ENCODE peak calls at places on chromosomes 3 and 15, in four cellular contexts. One of them, this sample, is unnamed.

GRCh38 chr3:186476044-186476468 is 68.1 kb downstream of the CRYGS start:
- DNase-seq in tibial nerve: no peak
- DNase-seq in gastrocnemius medialis: no peak
- DNase-seq in K562: no peak
- DNase-seq in this sample: no peak

GRCh38 chr3:107710851-107711250 is 188.1 kb downstream of the BBX start:
- DNase-seq in tibial nerve: no peak
- DNase-seq in gastrocnemius medialis: peak; percentile 88
- DNase-seq in K562: peak; percentile 4
- DNase-seq in this sample: peak; percentile 68

GRCh38 chr3:129560269-129560787 is 17.4 kb downstream of the H1-8 start:
- DNase-seq in tibial nerve: no peak
- DNase-seq in gastrocnemius medialis: no peak
- DNase-seq in K562: peak; percentile 37
- DNase-seq in this sample: peak; percentile 70

GRCh38 chr3:128800241-128801187 is 74.5 kb downstream of the RAB7A start:
- DNase-seq in tibial nerve: no peak
- DNase-seq in gastrocnemius medialis: peak; percentile 91
- DNase-seq in K562: no peak
- DNase-seq in this sample: no peak

GRCh38 chr3:11569156-11569741 is 74.5 kb downstream of the VGLL4 start:
- DNase-seq in tibial nerve: no peak
- DNase-seq in gastrocnemius medialis: no peak
- DNase-seq in K562: no peak
- DNase-seq in this sample: no peak

GRCh38 chr3:184261270-184262165 is at the start of gene CAMK2N2:
- DNase-seq in tibial nerve: no peak
- DNase-seq in gastrocnemius medialis: no peak
- DNase-seq in K562: peak; percentile 92
- DNase-seq in this sample: peak; percentile 92

GRCh38 chr3:139745831-139746230 is 68.1 kb upstream of the NMNAT3 start:
- DNase-seq in tibial nerve: no peak
- DNase-seq in gastrocnemius medialis: no peak
- DNase-seq in K562: no peak
- DNase-seq in this sample: no peak

GRCh38 chr15:50244959-50245624 is 20.4 kb downstream of the HDC start:
- DNase-seq in tibial nerve: no peak
- DNase-seq in gastrocnemius medialis: no peak
- DNase-seq in K562: no peak
- DNase-seq in this sample: no peak

GRCh38 chr15:59008086-59008485 is 20.6 kb downstream of the RNF111 start:
- DNase-seq in tibial nerve: no peak
- DNase-seq in gastrocnemius medialis: no peak
- DNase-seq in K562: no peak
- DNase-seq in this sample: no peak

GRCh38 chr3:12838179-12838965 is 3.0 kb downstream of the RPL32 start:
- DNase-seq in tibial nerve: no peak
- DNase-seq in gastrocnemius medialis: no peak
- DNase-seq in K562: no peak
- DNase-seq in this sample: no peak

GRCh38 chr3:108588616-108589015 is 622 bp downstream of the CIP2A start:
- DNase-seq in tibial nerve: no peak
- DNase-seq in gastrocnemius medialis: no peak
- DNase-seq in K562: no peak
- DNase-seq in this sample: no peak

GRCh38 chr15:69380100-69380725 is 33.9 kb upstream of the KIF23 start:
- DNase-seq in tibial nerve: no peak
- DNase-seq in gastrocnemius medialis: no peak
- DNase-seq in K562: peak; percentile 39
- DNase-seq in this sample: no peak

GRCh38 chr3:115713247-115713646 is 89.9 kb downstream of the GAP43 start:
- DNase-seq in tibial nerve: no peak
- DNase-seq in gastrocnemius medialis: no peak
- DNase-seq in K562: no peak
- DNase-seq in this sample: peak; percentile 70

GRCh38 chr3:164533275-164533674 is 545.0 kb downstream of the SI start:
- DNase-seq in tibial nerve: no peak
- DNase-seq in gastrocnemius medialis: no peak
- DNase-seq in K562: no peak
- DNase-seq in this sample: no peak

GRCh38 chr3:190101320-190102117 is 19.2 kb downstream of the P3H2 start:
- DNase-seq in tibial nerve: no peak
- DNase-seq in gastrocnemius medialis: no peak
- DNase-seq in K562: no peak
- DNase-seq in this sample: no peak

GRCh38 chr3:60402951-60403350 is 848.3 kb downstream of the FHIT start:
- DNase-seq in tibial nerve: no peak
- DNase-seq in gastrocnemius medialis: no peak
- DNase-seq in K562: no peak
- DNase-seq in this sample: no peak

GRCh38 chr3:176513604-176514003 is 683.7 kb downstream of the TBL1XR1 start:
- DNase-seq in tibial nerve: no peak
- DNase-seq in gastrocnemius medialis: no peak
- DNase-seq in K562: no peak
- DNase-seq in this sample: no peak

GRCh38 chr3:52244061-52244628 is 1.4 kb upstream of the PPM1M start:
- DNase-seq in tibial nerve: no peak
- DNase-seq in gastrocnemius medialis: peak; percentile 33
- DNase-seq in K562: no peak
- DNase-seq in this sample: peak; percentile 73

GRCh38 chr3:37400355-37400754 is 226.0 kb upstream of the LRRFIP2 start:
- DNase-seq in tibial nerve: no peak
- DNase-seq in gastrocnemius medialis: no peak
- DNase-seq in K562: no peak
- DNase-seq in this sample: no peak

GRCh38 chr15:43268111-43269105 is 1.7 kb upstream of the TGM5 start:
- DNase-seq in tibial nerve: no peak
- DNase-seq in gastrocnemius medialis: no peak
- DNase-seq in K562: no peak
- DNase-seq in this sample: no peak

GRCh38 chr3:130825762-130826297 is 68.1 kb upstream of the ATP2C1 start:
- DNase-seq in tibial nerve: no peak
- DNase-seq in gastrocnemius medialis: no peak
- DNase-seq in K562: no peak
- DNase-seq in this sample: no peak

GRCh38 chr15:94206463-94207167 is 24.7 kb upstream of the MCTP2 start:
- DNase-seq in tibial nerve: no peak
- DNase-seq in gastrocnemius medialis: no peak
- DNase-seq in K562: no peak
- DNase-seq in this sample: no peak

GRCh38 chr3:177615015-177615414 is 417.7 kb upstream of the TBL1XR1 start:
- DNase-seq in tibial nerve: peak; percentile 73
- DNase-seq in gastrocnemius medialis: peak; percentile 52
- DNase-seq in K562: peak; percentile 34
- DNase-seq in this sample: no peak

GRCh38 chr3:51955175-51955892 is at the start of gene GPR62:
- DNase-seq in tibial nerve: no peak
- DNase-seq in gastrocnemius medialis: peak; percentile 69
- DNase-seq in K562: no peak
- DNase-seq in this sample: peak; percentile 70

GRCh38 chr3:32226875-32227500 is 11.5 kb upstream of the CMTM8 start:
- DNase-seq in tibial nerve: no peak
- DNase-seq in gastrocnemius medialis: no peak
- DNase-seq in K562: no peak
- DNase-seq in this sample: no peak

GRCh38 chr15:35379972-35380371 is 166.0 kb downstream of the DPH6 start:
- DNase-seq in tibial nerve: no peak
- DNase-seq in gastrocnemius medialis: no peak
- DNase-seq in K562: no peak
- DNase-seq in this sample: no peak

GRCh38 chr3:62134061-62134496 is 239.3 kb downstream of the FEZF2 start:
- DNase-seq in tibial nerve: no peak
- DNase-seq in gastrocnemius medialis: peak; percentile 83
- DNase-seq in K562: no peak
- DNase-seq in this sample: no peak

GRCh38 chr15:76060098-76060989 is 559 bp downstream of the TMEM266 start:
- DNase-seq in tibial nerve: no peak
- DNase-seq in gastrocnemius medialis: no peak
- DNase-seq in K562: no peak
- DNase-seq in this sample: no peak

GRCh38 chr15:43510230-43511011 is 7.0 kb upstream of the MAP1A start:
- DNase-seq in tibial nerve: peak; percentile 97
- DNase-seq in gastrocnemius medialis: peak; percentile 97
- DNase-seq in K562: peak; percentile 97
- DNase-seq in this sample: peak; percentile 99

GRCh38 chr15:58002338-58003126 is 63.0 kb downstream of the ALDH1A2 start:
- DNase-seq in tibial nerve: no peak
- DNase-seq in gastrocnemius medialis: no peak
- DNase-seq in K562: no peak
- DNase-seq in this sample: no peak

GRCh38 chr3:139534992-139535879 is 4.3 kb downstream of the RBP1 start:
- DNase-seq in tibial nerve: no peak
- DNase-seq in gastrocnemius medialis: no peak
- DNase-seq in K562: peak; percentile 60
- DNase-seq in this sample: no peak

GRCh38 chr3:132448211-132448961 is 31.1 kb downstream of the DNAJC13 start:
- DNase-seq in tibial nerve: peak; percentile 23
- DNase-seq in gastrocnemius medialis: peak; percentile 19
- DNase-seq in K562: no peak
- DNase-seq in this sample: no peak

GRCh38 chr3:122245513-122246174 is 62.2 kb downstream of the CASR start:
- DNase-seq in tibial nerve: no peak
- DNase-seq in gastrocnemius medialis: no peak
- DNase-seq in K562: peak; percentile 9
- DNase-seq in this sample: no peak

GRCh38 chr15:34341922-34342736 is 807 bp downstream of the NOP10 start:
- DNase-seq in tibial nerve: no peak
- DNase-seq in gastrocnemius medialis: no peak
- DNase-seq in K562: no peak
- DNase-seq in this sample: no peak

GRCh38 chr15:39391230-39391629 is 189.6 kb upstream of the THBS1 start:
- DNase-seq in tibial nerve: no peak
- DNase-seq in gastrocnemius medialis: peak; percentile 49
- DNase-seq in K562: no peak
- DNase-seq in this sample: peak; percentile 45

GRCh38 chr3:22660076-22660475 is 543.1 kb upstream of the UBE2E2 start:
- DNase-seq in tibial nerve: no peak
- DNase-seq in gastrocnemius medialis: no peak
- DNase-seq in K562: no peak
- DNase-seq in this sample: no peak

GRCh38 chr3:71101014-71101413 is 482.5 kb downstream of the FOXP1 start:
- DNase-seq in tibial nerve: no peak
- DNase-seq in gastrocnemius medialis: no peak
- DNase-seq in K562: no peak
- DNase-seq in this sample: no peak

GRCh38 chr3:98329392-98330124 is 24.1 kb upstream of the OR5K4 start:
- DNase-seq in tibial nerve: no peak
- DNase-seq in gastrocnemius medialis: no peak
- DNase-seq in K562: peak; percentile 11
- DNase-seq in this sample: no peak

GRCh38 chr15:42081463-42081830 is 12.9 kb downstream of the PLA2G4D start:
- DNase-seq in tibial nerve: no peak
- DNase-seq in gastrocnemius medialis: no peak
- DNase-seq in K562: no peak
- DNase-seq in this sample: peak; percentile 32
- H3K4me1 ChIP-seq in tibial nerve: peaks cover 6% of the 10 kb centered on the region
- H3K4me1 ChIP-seq in gastrocnemius medialis: no peaks in the 10 kb centered on the region
- H3K4me1 ChIP-seq in K562: peaks cover 23% of the 10 kb centered on the region
- H3K4me1 ChIP-seq in this sample: peaks cover 13% of the 10 kb centered on the region

GRCh38 chr15:79918278-79918677 is 21.5 kb upstream of the MTHFS start:
- DNase-seq in tibial nerve: no peak
- DNase-seq in gastrocnemius medialis: no peak
- DNase-seq in K562: no peak
- DNase-seq in this sample: no peak
- TF ChIP-seq CTCF in tibial nerve: no peak
- TF ChIP-seq CTCF in gastrocnemius medialis: no peak
- TF ChIP-seq CTCF in K562: no peak
- TF ChIP-seq CTCF in this sample: no peak

GRCh38 chr3:195809291-195809785 is 2.4 kb downstream of the MUC4 start:
- DNase-seq in tibial nerve: no peak
- DNase-seq in gastrocnemius medialis: no peak
- DNase-seq in K562: peak; percentile 48
- DNase-seq in this sample: no peak

GRCh38 chr3:195810455-195810845 is 1.3 kb downstream of the MUC4 start:
- DNase-seq in tibial nerve: no peak
- DNase-seq in gastrocnemius medialis: no peak
- DNase-seq in K562: no peak
- DNase-seq in this sample: no peak

GRCh38 chr3:195807681-195808121 is 4.0 kb downstream of the MUC4 start:
- DNase-seq in tibial nerve: no peak
- DNase-seq in gastrocnemius medialis: no peak
- DNase-seq in K562: no peak
- DNase-seq in this sample: no peak

GRCh38 chr3:195809796-195810454 is 1.8 kb downstream of the MUC4 start:
- DNase-seq in tibial nerve: no peak
- DNase-seq in gastrocnemius medialis: no peak
- DNase-seq in K562: no peak
- DNase-seq in this sample: no peak

GRCh38 chr3:195808741-195809290 is 2.9 kb downstream of the MUC4 start:
- DNase-seq in tibial nerve: no peak
- DNase-seq in gastrocnemius medialis: no peak
- DNase-seq in K562: no peak
- DNase-seq in this sample: no peak
- TF ChIP-seq POLR2A in tibial nerve: no peak
- TF ChIP-seq POLR2A in gastrocnemius medialis: no peak
- TF ChIP-seq POLR2A in K562: no peak
- TF ChIP-seq POLR2A in this sample: no peak

DNA sequence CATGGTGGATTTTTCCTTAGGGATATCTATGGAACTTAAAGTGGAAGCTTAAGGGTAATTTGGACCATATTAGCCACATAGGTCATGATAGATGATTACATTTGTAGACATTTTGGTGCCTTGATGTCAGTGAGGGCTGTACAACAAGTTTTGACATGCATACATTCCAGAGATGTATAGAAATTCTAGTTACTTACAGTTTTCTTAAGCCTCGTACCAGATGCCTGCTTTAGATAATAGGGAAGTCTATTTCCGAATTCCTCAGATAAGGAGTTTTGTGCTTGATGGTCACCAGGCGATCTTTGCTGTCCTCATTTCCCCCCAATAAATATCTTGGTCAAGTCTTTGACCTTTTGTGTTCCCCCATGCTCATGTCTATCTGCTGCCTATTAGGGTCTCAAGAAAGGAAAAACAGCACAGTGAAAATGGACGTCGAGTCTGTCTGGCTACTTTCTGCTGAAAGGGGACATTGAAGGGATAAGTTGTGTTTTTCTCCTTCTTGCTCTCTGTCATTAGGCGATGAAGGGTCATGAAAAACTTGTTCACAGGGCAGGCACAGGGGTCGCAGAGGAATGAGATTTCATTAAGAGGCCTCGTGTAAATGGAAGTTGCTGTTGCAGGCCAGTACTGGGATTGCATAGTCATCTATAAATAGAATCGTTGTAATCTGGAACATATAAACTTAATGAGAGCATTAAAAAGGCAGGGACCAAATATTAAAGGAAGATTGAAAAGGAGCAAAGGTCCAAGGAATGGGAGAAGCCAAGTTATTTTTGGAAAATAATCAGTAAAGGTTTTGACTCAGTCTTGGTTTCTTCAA is 20.0 kb upstream of the SENP7 start:
- DNase-seq in tibial nerve: no peak
- DNase-seq in gastrocnemius medialis: no peak
- DNase-seq in K562: no peak
- DNase-seq in this sample: no peak
- H3K4me1 ChIP-seq in tibial nerve: no peaks in the 10 kb centered on the region
- H3K4me1 ChIP-seq in gastrocnemius medialis: peaks cover 7% of the 10 kb centered on the region
- H3K4me1 ChIP-seq in K562: peaks cover 10% of the 10 kb centered on the region
- H3K4me1 ChIP-seq in this sample: no peaks in the 10 kb centered on the region

This sample was measured in upper lobe of left lung.